ENCODE peak calls at places on chromosome 10, in five cellular contexts. One of them, this sample, is unnamed.

GRCh38 chr10:10975647-10976046 is 42.0 kb upstream of the CELF2 start:
- DNase-seq in lung microvascular endothelial cell: no peak
- DNase-seq in stimulated activated naive CD8-positive, alpha-beta T cell treated with anti-CD3 and anti-CD28 coated beads, Interleukin-15, Interleukin-2, amounts not matched to agents 100 U/mL and 50 U/mL, for 24 hours: no peak
- DNase-seq in GM10248: no peak
- DNase-seq in gastrocnemius medialis: no peak
- DNase-seq in this sample: no peak

GRCh38 chr10:34721201-34721840 is 93.8 kb downstream of the PARD3 start:
- DNase-seq in stimulated activated naive CD8-positive, alpha-beta T cell treated with anti-CD3 and anti-CD28 coated beads, Interleukin-15, Interleukin-2, amounts not matched to agents 100 U/mL and 50 U/mL, for 24 hours: no peak
- DNase-seq in gastrocnemius medialis: no peak
- DNase-seq in GM10248: no peak
- DNase-seq in lung microvascular endothelial cell: peak
- DNase-seq in this sample: no peak

GRCh38 chr10:116444527-116445142 is 17.0 kb downstream of the PNLIPRP3 start:
- DNase-seq in lung microvascular endothelial cell: peak
- DNase-seq in gastrocnemius medialis: no peak
- DNase-seq in stimulated activated naive CD8-positive, alpha-beta T cell treated with anti-CD3 and anti-CD28 coated beads, Interleukin-15, Interleukin-2, amounts not matched to agents 100 U/mL and 50 U/mL, for 24 hours: peak
- DNase-seq in GM10248: peak
- DNase-seq in this sample: no peak

GRCh38 chr10:121527690-121528089 is 70.6 kb downstream of the FGFR2 start:
- DNase-seq in lung microvascular endothelial cell: no peak
- DNase-seq in GM10248: no peak
- DNase-seq in gastrocnemius medialis: no peak
- DNase-seq in stimulated activated naive CD8-positive, alpha-beta T cell treated with anti-CD3 and anti-CD28 coated beads, Interleukin-15, Interleukin-2, amounts not matched to agents 100 U/mL and 50 U/mL, for 24 hours: no peak
- DNase-seq in this sample: no peak

GRCh38 chr10:6950133-6950532 is 370.1 kb upstream of the PRKCQ start:
- DNase-seq in GM10248: no peak
- DNase-seq in stimulated activated naive CD8-positive, alpha-beta T cell treated with anti-CD3 and anti-CD28 coated beads, Interleukin-15, Interleukin-2, amounts not matched to agents 100 U/mL and 50 U/mL, for 24 hours: no peak
- DNase-seq in gastrocnemius medialis: no peak
- DNase-seq in lung microvascular endothelial cell: no peak
- DNase-seq in this sample: no peak

GRCh38 chr10:338176-339037 is 203.2 kb downstream of the ZMYND11 start:
- DNase-seq in GM10248: no peak
- DNase-seq in stimulated activated naive CD8-positive, alpha-beta T cell treated with anti-CD3 and anti-CD28 coated beads, Interleukin-15, Interleukin-2, amounts not matched to agents 100 U/mL and 50 U/mL, for 24 hours: no peak
- DNase-seq in lung microvascular endothelial cell: no peak
- DNase-seq in gastrocnemius medialis: no peak
- DNase-seq in this sample: no peak

GRCh38 chr10:109974509-109975191 is 33.1 kb upstream of the ADD3 start:
- DNase-seq in stimulated activated naive CD8-positive, alpha-beta T cell treated with anti-CD3 and anti-CD28 coated beads, Interleukin-15, Interleukin-2, amounts not matched to agents 100 U/mL and 50 U/mL, for 24 hours: no peak
- DNase-seq in gastrocnemius medialis: no peak
- DNase-seq in GM10248: no peak
- DNase-seq in lung microvascular endothelial cell: no peak
- DNase-seq in this sample: no peak

GRCh38 chr10:11755512-11756247 is 13.5 kb downstream of the ECHDC3 start:
- DNase-seq in gastrocnemius medialis: peak
- DNase-seq in stimulated activated naive CD8-positive, alpha-beta T cell treated with anti-CD3 and anti-CD28 coated beads, Interleukin-15, Interleukin-2, amounts not matched to agents 100 U/mL and 50 U/mL, for 24 hours: no peak
- DNase-seq in GM10248: no peak
- DNase-seq in lung microvascular endothelial cell: no peak
- DNase-seq in this sample: no peak

GRCh38 chr10:5645375-5645774 is 21.0 kb downstream of the ASB13 start:
- DNase-seq in stimulated activated naive CD8-positive, alpha-beta T cell treated with anti-CD3 and anti-CD28 coated beads, Interleukin-15, Interleukin-2, amounts not matched to agents 100 U/mL and 50 U/mL, for 24 hours: no peak
- DNase-seq in GM10248: no peak
- DNase-seq in lung microvascular endothelial cell: no peak
- DNase-seq in gastrocnemius medialis: peak
- DNase-seq in this sample: no peak

GRCh38 chr10:132554053-132554990 is 16.7 kb downstream of the INPP5A start:
- DNase-seq in lung microvascular endothelial cell: no peak
- DNase-seq in gastrocnemius medialis: no peak
- DNase-seq in GM10248: no peak
- DNase-seq in stimulated activated naive CD8-positive, alpha-beta T cell treated with anti-CD3 and anti-CD28 coated beads, Interleukin-15, Interleukin-2, amounts not matched to agents 100 U/mL and 50 U/mL, for 24 hours: no peak
- DNase-seq in this sample: no peak

GRCh38 chr10:100104300-100104699 is 22.6 kb upstream of the CPN1 start:
- DNase-seq in stimulated activated naive CD8-positive, alpha-beta T cell treated with anti-CD3 and anti-CD28 coated beads, Interleukin-15, Interleukin-2, amounts not matched to agents 100 U/mL and 50 U/mL, for 24 hours: no peak
- DNase-seq in lung microvascular endothelial cell: no peak
- DNase-seq in GM10248: no peak
- DNase-seq in gastrocnemius medialis: no peak
- DNase-seq in this sample: no peak

GRCh38 chr10:131514454-131514853 is 202.9 kb upstream of the TCERG1L start:
- DNase-seq in lung microvascular endothelial cell: no peak
- DNase-seq in GM10248: no peak
- DNase-seq in gastrocnemius medialis: no peak
- DNase-seq in stimulated activated naive CD8-positive, alpha-beta T cell treated with anti-CD3 and anti-CD28 coated beads, Interleukin-15, Interleukin-2, amounts not matched to agents 100 U/mL and 50 U/mL, for 24 hours: peak
- DNase-seq in this sample: no peak

GRCh38 chr10:57494481-57494880 is 773.2 kb downstream of the IPMK start:
- DNase-seq in lung microvascular endothelial cell: no peak
- DNase-seq in gastrocnemius medialis: no peak
- DNase-seq in stimulated activated naive CD8-positive, alpha-beta T cell treated with anti-CD3 and anti-CD28 coated beads, Interleukin-15, Interleukin-2, amounts not matched to agents 100 U/mL and 50 U/mL, for 24 hours: no peak
- DNase-seq in GM10248: no peak
- DNase-seq in this sample: no peak

GRCh38 chr10:17425584-17426262 is 28.7 kb downstream of the ST8SIA6 start:
- DNase-seq in lung microvascular endothelial cell: peak
- DNase-seq in stimulated activated naive CD8-positive, alpha-beta T cell treated with anti-CD3 and anti-CD28 coated beads, Interleukin-15, Interleukin-2, amounts not matched to agents 100 U/mL and 50 U/mL, for 24 hours: peak
- DNase-seq in GM10248: no peak
- DNase-seq in gastrocnemius medialis: no peak
- DNase-seq in this sample: peak

GRCh38 chr10:48406204-48406603 is 99.7 kb downstream of the MAPK8 start:
- DNase-seq in lung microvascular endothelial cell: peak
- DNase-seq in stimulated activated naive CD8-positive, alpha-beta T cell treated with anti-CD3 and anti-CD28 coated beads, Interleukin-15, Interleukin-2, amounts not matched to agents 100 U/mL and 50 U/mL, for 24 hours: no peak
- DNase-seq in GM10248: no peak
- DNase-seq in gastrocnemius medialis: no peak
- DNase-seq in this sample: no peak

GRCh38 chr10:113680172-113681111 is 730 bp downstream of the CASP7 start:
- DNase-seq in stimulated activated naive CD8-positive, alpha-beta T cell treated with anti-CD3 and anti-CD28 coated beads, Interleukin-15, Interleukin-2, amounts not matched to agents 100 U/mL and 50 U/mL, for 24 hours: peak
- DNase-seq in lung microvascular endothelial cell: peak
- DNase-seq in GM10248: peak
- DNase-seq in gastrocnemius medialis: peak
- DNase-seq in this sample: peak

GRCh38 chr10:128066954-128067382 is 59.3 kb downstream of the MKI67 start:
- DNase-seq in lung microvascular endothelial cell: no peak
- DNase-seq in GM10248: no peak
- DNase-seq in stimulated activated naive CD8-positive, alpha-beta T cell treated with anti-CD3 and anti-CD28 coated beads, Interleukin-15, Interleukin-2, amounts not matched to agents 100 U/mL and 50 U/mL, for 24 hours: no peak
- DNase-seq in gastrocnemius medialis: no peak
- DNase-seq in this sample: no peak

GRCh38 chr10:43263551-43264323 is 3.1 kb downstream of the RASGEF1A start:
- DNase-seq in GM10248: no peak
- DNase-seq in lung microvascular endothelial cell: no peak
- DNase-seq in stimulated activated naive CD8-positive, alpha-beta T cell treated with anti-CD3 and anti-CD28 coated beads, Interleukin-15, Interleukin-2, amounts not matched to agents 100 U/mL and 50 U/mL, for 24 hours: no peak
- DNase-seq in gastrocnemius medialis: no peak
- DNase-seq in this sample: peak

GRCh38 chr10:107022600-107023354 is 141.7 kb downstream of the SORCS1 start:
- DNase-seq in GM10248: no peak
- DNase-seq in lung microvascular endothelial cell: no peak
- DNase-seq in gastrocnemius medialis: no peak
- DNase-seq in stimulated activated naive CD8-positive, alpha-beta T cell treated with anti-CD3 and anti-CD28 coated beads, Interleukin-15, Interleukin-2, amounts not matched to agents 100 U/mL and 50 U/mL, for 24 hours: no peak
- DNase-seq in this sample: no peak

GRCh38 chr10:92809845-92810244 is 38.5 kb upstream of the EXOC6 start:
- DNase-seq in GM10248: no peak
- DNase-seq in stimulated activated naive CD8-positive, alpha-beta T cell treated with anti-CD3 and anti-CD28 coated beads, Interleukin-15, Interleukin-2, amounts not matched to agents 100 U/mL and 50 U/mL, for 24 hours: no peak
- DNase-seq in gastrocnemius medialis: no peak
- DNase-seq in lung microvascular endothelial cell: no peak
- DNase-seq in this sample: no peak

GRCh38 chr10:13331641-13332040 is 16.5 kb downstream of the SEPHS1 start:
- DNase-seq in GM10248: no peak
- DNase-seq in gastrocnemius medialis: no peak
- DNase-seq in stimulated activated naive CD8-positive, alpha-beta T cell treated with anti-CD3 and anti-CD28 coated beads, Interleukin-15, Interleukin-2, amounts not matched to agents 100 U/mL and 50 U/mL, for 24 hours: no peak
- DNase-seq in lung microvascular endothelial cell: peak
- DNase-seq in this sample: no peak

GRCh38 chr10:70887804-70888800 is at the start of gene PCBD1:
- DNase-seq in GM10248: peak
- DNase-seq in lung microvascular endothelial cell: peak
- DNase-seq in stimulated activated naive CD8-positive, alpha-beta T cell treated with anti-CD3 and anti-CD28 coated beads, Interleukin-15, Interleukin-2, amounts not matched to agents 100 U/mL and 50 U/mL, for 24 hours: peak
- DNase-seq in gastrocnemius medialis: peak
- DNase-seq in this sample: peak

GRCh38 chr10:93813507-93814465 is 56.0 kb downstream of the LGI1 start:
- DNase-seq in lung microvascular endothelial cell: peak
- DNase-seq in GM10248: peak
- DNase-seq in gastrocnemius medialis: peak
- DNase-seq in stimulated activated naive CD8-positive, alpha-beta T cell treated with anti-CD3 and anti-CD28 coated beads, Interleukin-15, Interleukin-2, amounts not matched to agents 100 U/mL and 50 U/mL, for 24 hours: peak
- DNase-seq in this sample: peak

GRCh38 chr10:62380002-62380401 is 5.8 kb downstream of the ZNF365 start:
- DNase-seq in lung microvascular endothelial cell: peak
- DNase-seq in gastrocnemius medialis: no peak
- DNase-seq in stimulated activated naive CD8-positive, alpha-beta T cell treated with anti-CD3 and anti-CD28 coated beads, Interleukin-15, Interleukin-2, amounts not matched to agents 100 U/mL and 50 U/mL, for 24 hours: no peak
- DNase-seq in GM10248: no peak
- DNase-seq in this sample: no peak

GRCh38 chr10:68075550-68076004 is 494 bp upstream of the HERC4 start:
- DNase-seq in lung microvascular endothelial cell: no peak
- DNase-seq in stimulated activated naive CD8-positive, alpha-beta T cell treated with anti-CD3 and anti-CD28 coated beads, Interleukin-15, Interleukin-2, amounts not matched to agents 100 U/mL and 50 U/mL, for 24 hours: no peak
- DNase-seq in gastrocnemius medialis: no peak
- DNase-seq in GM10248: peak
- DNase-seq in this sample: no peak

GRCh38 chr10:85537561-85537960 is 829.0 kb downstream of the GRID1 start:
- DNase-seq in lung microvascular endothelial cell: no peak
- DNase-seq in stimulated activated naive CD8-positive, alpha-beta T cell treated with anti-CD3 and anti-CD28 coated beads, Interleukin-15, Interleukin-2, amounts not matched to agents 100 U/mL and 50 U/mL, for 24 hours: no peak
- DNase-seq in gastrocnemius medialis: no peak
- DNase-seq in GM10248: no peak
- DNase-seq in this sample: no peak

GRCh38 chr10:5659702-5660528 is 6.5 kb downstream of the ASB13 start:
- DNase-seq in GM10248: peak
- DNase-seq in stimulated activated naive CD8-positive, alpha-beta T cell treated with anti-CD3 and anti-CD28 coated beads, Interleukin-15, Interleukin-2, amounts not matched to agents 100 U/mL and 50 U/mL, for 24 hours: no peak
- DNase-seq in lung microvascular endothelial cell: peak
- DNase-seq in gastrocnemius medialis: peak
- DNase-seq in this sample: peak

GRCh38 chr10:89115876-89116627 is 91.1 kb downstream of the CH25H start:
- DNase-seq in lung microvascular endothelial cell: peak
- DNase-seq in gastrocnemius medialis: no peak
- DNase-seq in stimulated activated naive CD8-positive, alpha-beta T cell treated with anti-CD3 and anti-CD28 coated beads, Interleukin-15, Interleukin-2, amounts not matched to agents 100 U/mL and 50 U/mL, for 24 hours: no peak
- DNase-seq in GM10248: no peak
- DNase-seq in this sample: no peak

GRCh38 chr10:35959103-35959740 is 317.1 kb upstream of the FZD8 start:
- DNase-seq in lung microvascular endothelial cell: peak
- DNase-seq in gastrocnemius medialis: no peak
- DNase-seq in GM10248: no peak
- DNase-seq in stimulated activated naive CD8-positive, alpha-beta T cell treated with anti-CD3 and anti-CD28 coated beads, Interleukin-15, Interleukin-2, amounts not matched to agents 100 U/mL and 50 U/mL, for 24 hours: no peak
- DNase-seq in this sample: no peak

GRCh38 chr10:95745487-95745886 is 10.5 kb upstream of the ENTPD1 start:
- DNase-seq in gastrocnemius medialis: no peak
- DNase-seq in GM10248: peak
- DNase-seq in stimulated activated naive CD8-positive, alpha-beta T cell treated with anti-CD3 and anti-CD28 coated beads, Interleukin-15, Interleukin-2, amounts not matched to agents 100 U/mL and 50 U/mL, for 24 hours: no peak
- DNase-seq in lung microvascular endothelial cell: no peak
- DNase-seq in this sample: no peak

This sample was measured in activated CD4-positive, alpha-beta memory T cell treated with anti-CD3 and anti-CD28 coated beads, Interleukin-2, amount 10 ng/mL, durations not matched to agents 7 days and 5 days.